ENCODE peak calls at places on chromosomes 16 and 17, in eight cellular contexts. Q is stimulated activated CD4-positive, alpha-beta T cell treated with anti-CD3 and anti-CD28 coated beads, Interleukin-4, amount 100 ng/mL, for 48 hours; A is fibroblast of pulmonary artery; O is ELR; C is lower leg skin; K is AG08396; E is adrenal gland; H is dorsolateral prefrontal cortex. X is an unnamed sample.

GRCh38 chr16:12614662-12615278 is 188.9 kb downstream of the CPPED1 start:
- DNase-seq in Q (no peak), A (no peak), O (no peak), C (no peak), K (no peak), E (no peak), H (no peak), X (no peak)

GRCh38 chr17:39027037-39027436 is 59.8 kb upstream of the FBXO47 start:
- DNase-seq in Q (peak; percentile 26), A (no peak), O (peak; percentile 19), C (peak; percentile 91), K (peak; percentile 32), E (peak; percentile 53), H (peak; percentile 29), X (no peak)

GRCh38 chr17:49349535-49349934 is 12.5 kb downstream of the ZNF652 start:
- DNase-seq in Q (no peak), A (no peak), O (no peak), C (no peak), K (no peak), E (no peak), H (no peak), X (no peak)

GRCh38 chr16:373848-374615 is 3.7 kb upstream of the MRPL28 start:
- DNase-seq in Q (no peak), A (no peak), O (no peak), C (no peak), K (no peak), E (no peak), H (no peak), X (no peak)

GRCh38 chr16:678858-679807 is 1.1 kb upstream of the STUB1 start:
- DNase-seq in Q (no peak), A (peak; percentile 48), O (peak; percentile 52), C (peak; percentile 94), K (peak; percentile 60), E (peak; percentile 88), H (peak; percentile 58), X (no peak)

GRCh38 chr16:58034786-58035185 is 9.2 kb downstream of the MMP15 start:
- DNase-seq in Q (no peak), A (no peak), O (no peak), C (no peak), K (no peak), E (no peak), H (no peak), X (no peak)

GRCh38 chr17:42133461-42134041 is 10.9 kb downstream of the HSPB9 start:
- DNase-seq in Q (no peak), A (no peak), O (peak; percentile 26), C (no peak), K (no peak), E (no peak), H (no peak), X (no peak)

GRCh38 chr16:4610011-4611005 is 4.4 kb downstream of the UBALD1 start:
- DNase-seq in Q (no peak), A (no peak), O (no peak), C (no peak), K (no peak), E (no peak), H (no peak), X (no peak)

GRCh38 chr16:8971416-8971815 is 7.7 kb upstream of the USP7 start:
- DNase-seq in Q (no peak), A (no peak), O (no peak), C (no peak), K (no peak), E (no peak), H (no peak), X (no peak)

GRCh38 chr16:49748322-49748721 is 107.6 kb downstream of the ZNF423 start:
- DNase-seq in Q (peak; percentile 29), A (peak; percentile 56), O (no peak), C (no peak), K (no peak), E (peak; percentile 32), H (no peak), X (no peak)

GRCh38 chr16:74926832-74927231 is 58.1 kb downstream of the WDR59 start:
- DNase-seq in Q (no peak), A (no peak), O (no peak), C (peak; percentile 8), K (no peak), E (no peak), H (no peak), X (no peak)

GRCh38 chr16:17194190-17194780 is 276.5 kb downstream of the XYLT1 start:
- DNase-seq in Q (peak; percentile 65), A (peak; percentile 4), O (peak; percentile 37), C (peak; percentile 89), K (peak; percentile 26), E (peak; percentile 58), H (peak; percentile 25), X (no peak)